ENCODE peak calls at places on chromosomes 4 and X, in eight cellular contexts. One of them, this sample, is unnamed.

GRCh38 chrX:139078342-139078741 is 366.8 kb upstream of the FGF13 start:
- DNase-seq in lower leg skin: no peak
- DNase-seq in COR-L47: no peak
- DNase-seq in NCI-H1417: no peak
- DNase-seq in non-pigmented ciliary epithelial cell: no peak
- DNase-seq in iris pigment epithelial cell: no peak
- DNase-seq in NCI-H1092: no peak
- DNase-seq in adrenal gland: no peak
- DNase-seq in this sample: no peak

GRCh38 chrX:69718102-69718501 is 102.2 kb downstream of the EDA start:
- DNase-seq in lower leg skin: no peak
- DNase-seq in COR-L47: no peak
- DNase-seq in NCI-H1417: no peak
- DNase-seq in non-pigmented ciliary epithelial cell: no peak
- DNase-seq in iris pigment epithelial cell: no peak
- DNase-seq in NCI-H1092: no peak
- DNase-seq in adrenal gland: no peak
- DNase-seq in this sample: no peak

GRCh38 chr4:26462874-26463273 is 27.4 kb downstream of the CCKAR start:
- DNase-seq in lower leg skin: no peak
- DNase-seq in COR-L47: no peak
- DNase-seq in NCI-H1417: no peak
- DNase-seq in non-pigmented ciliary epithelial cell: no peak
- DNase-seq in iris pigment epithelial cell: no peak
- DNase-seq in NCI-H1092: no peak
- DNase-seq in adrenal gland: no peak
- DNase-seq in this sample: no peak

GRCh38 chr4:52750819-52751348 is 341 bp downstream of the ERVMER34-1 start:
- DNase-seq in lower leg skin: peak
- DNase-seq in COR-L47: no peak
- DNase-seq in NCI-H1417: no peak
- DNase-seq in non-pigmented ciliary epithelial cell: no peak
- DNase-seq in iris pigment epithelial cell: peak
- DNase-seq in NCI-H1092: no peak
- DNase-seq in adrenal gland: no peak
- DNase-seq in this sample: no peak

GRCh38 chrX:19602866-19603620 is 87.7 kb upstream of the MAP3K15 start:
- DNase-seq in lower leg skin: no peak
- DNase-seq in COR-L47: no peak
- DNase-seq in NCI-H1417: no peak
- DNase-seq in non-pigmented ciliary epithelial cell: peak
- DNase-seq in iris pigment epithelial cell: peak
- DNase-seq in NCI-H1092: no peak
- DNase-seq in adrenal gland: peak
- DNase-seq in this sample: peak

GRCh38 chrX:129777218-129777768 is 2.5 kb upstream of the SASH3 start:
- DNase-seq in lower leg skin: no peak
- DNase-seq in COR-L47: no peak
- DNase-seq in NCI-H1417: no peak
- DNase-seq in non-pigmented ciliary epithelial cell: no peak
- DNase-seq in iris pigment epithelial cell: no peak
- DNase-seq in NCI-H1092: no peak
- DNase-seq in adrenal gland: peak
- DNase-seq in this sample: no peak

GRCh38 chr4:92104506-92104905 is 199.3 kb upstream of the GRID2 start:
- DNase-seq in lower leg skin: no peak
- DNase-seq in COR-L47: no peak
- DNase-seq in NCI-H1417: no peak
- DNase-seq in non-pigmented ciliary epithelial cell: no peak
- DNase-seq in iris pigment epithelial cell: no peak
- DNase-seq in NCI-H1092: no peak
- DNase-seq in adrenal gland: no peak
- DNase-seq in this sample: no peak

GRCh38 chr4:41505161-41505653 is 32.8 kb upstream of the LIMCH1 start:
- DNase-seq in lower leg skin: no peak
- DNase-seq in COR-L47: peak
- DNase-seq in NCI-H1417: peak
- DNase-seq in non-pigmented ciliary epithelial cell: no peak
- DNase-seq in iris pigment epithelial cell: peak
- DNase-seq in NCI-H1092: peak
- DNase-seq in adrenal gland: peak
- DNase-seq in this sample: peak

GRCh38 chrX:25941087-25941486 is 197.1 kb upstream of the MAGEB18 start:
- DNase-seq in lower leg skin: no peak
- DNase-seq in COR-L47: no peak
- DNase-seq in NCI-H1417: no peak
- DNase-seq in non-pigmented ciliary epithelial cell: no peak
- DNase-seq in iris pigment epithelial cell: peak
- DNase-seq in NCI-H1092: no peak
- DNase-seq in adrenal gland: no peak
- DNase-seq in this sample: no peak

GRCh38 chr4:168694669-168695068 is 197.8 kb downstream of the PALLD start:
- DNase-seq in lower leg skin: no peak
- DNase-seq in COR-L47: no peak
- DNase-seq in NCI-H1417: peak
- DNase-seq in non-pigmented ciliary epithelial cell: peak
- DNase-seq in iris pigment epithelial cell: peak
- DNase-seq in NCI-H1092: no peak
- DNase-seq in adrenal gland: no peak
- DNase-seq in this sample: peak

GRCh38 chr4:111628437-111628836 is 516.8 kb upstream of the FAM241A start:
- DNase-seq in lower leg skin: no peak
- DNase-seq in COR-L47: no peak
- DNase-seq in NCI-H1417: no peak
- DNase-seq in non-pigmented ciliary epithelial cell: peak
- DNase-seq in iris pigment epithelial cell: peak
- DNase-seq in NCI-H1092: no peak
- DNase-seq in adrenal gland: no peak
- DNase-seq in this sample: no peak

GRCh38 chr4:29240641-29241040 is 1479.5 kb upstream of the PCDH7 start:
- DNase-seq in lower leg skin: no peak
- DNase-seq in COR-L47: no peak
- DNase-seq in NCI-H1417: no peak
- DNase-seq in non-pigmented ciliary epithelial cell: no peak
- DNase-seq in iris pigment epithelial cell: no peak
- DNase-seq in NCI-H1092: no peak
- DNase-seq in adrenal gland: no peak
- DNase-seq in this sample: no peak

GRCh38 chrX:41022579-41022978 is 62.7 kb upstream of the USP9X start:
- DNase-seq in lower leg skin: no peak
- DNase-seq in COR-L47: no peak
- DNase-seq in NCI-H1417: no peak
- DNase-seq in non-pigmented ciliary epithelial cell: no peak
- DNase-seq in iris pigment epithelial cell: peak
- DNase-seq in NCI-H1092: no peak
- DNase-seq in adrenal gland: no peak
- DNase-seq in this sample: no peak

GRCh38 chr4:2172627-2173231 is 69.2 kb downstream of the HAUS3 start:
- DNase-seq in lower leg skin: no peak
- DNase-seq in COR-L47: no peak
- DNase-seq in NCI-H1417: no peak
- DNase-seq in non-pigmented ciliary epithelial cell: no peak
- DNase-seq in iris pigment epithelial cell: no peak
- DNase-seq in NCI-H1092: no peak
- DNase-seq in adrenal gland: no peak
- DNase-seq in this sample: no peak

GRCh38 chr4:4334798-4335520 is 44.9 kb downstream of the ZBTB49 start:
- DNase-seq in lower leg skin: no peak
- DNase-seq in COR-L47: peak
- DNase-seq in NCI-H1417: peak
- DNase-seq in non-pigmented ciliary epithelial cell: no peak
- DNase-seq in iris pigment epithelial cell: peak
- DNase-seq in NCI-H1092: peak
- DNase-seq in adrenal gland: peak
- DNase-seq in this sample: peak

GRCh38 chr4:179582164-179582563 is 2139.9 kb upstream of the AGA start:
- DNase-seq in lower leg skin: no peak
- DNase-seq in COR-L47: no peak
- DNase-seq in NCI-H1417: no peak
- DNase-seq in non-pigmented ciliary epithelial cell: no peak
- DNase-seq in iris pigment epithelial cell: no peak
- DNase-seq in NCI-H1092: no peak
- DNase-seq in adrenal gland: no peak
- DNase-seq in this sample: no peak

GRCh38 chr4:104732766-104733165 is 238.1 kb upstream of the CXXC4 start:
- DNase-seq in lower leg skin: no peak
- DNase-seq in COR-L47: no peak
- DNase-seq in NCI-H1417: no peak
- DNase-seq in non-pigmented ciliary epithelial cell: no peak
- DNase-seq in iris pigment epithelial cell: no peak
- DNase-seq in NCI-H1092: no peak
- DNase-seq in adrenal gland: no peak
- DNase-seq in this sample: no peak

GRCh38 chr4:121711263-121712000 is 14.7 kb upstream of the ANXA5 start:
- DNase-seq in lower leg skin: peak
- DNase-seq in COR-L47: no peak
- DNase-seq in NCI-H1417: no peak
- DNase-seq in non-pigmented ciliary epithelial cell: peak
- DNase-seq in iris pigment epithelial cell: peak
- DNase-seq in NCI-H1092: no peak
- DNase-seq in adrenal gland: peak
- DNase-seq in this sample: peak

GRCh38 chr4:39470402-39470801 is 11.5 kb downstream of the LIAS start:
- DNase-seq in lower leg skin: no peak
- DNase-seq in COR-L47: no peak
- DNase-seq in NCI-H1417: no peak
- DNase-seq in non-pigmented ciliary epithelial cell: no peak
- DNase-seq in iris pigment epithelial cell: no peak
- DNase-seq in NCI-H1092: no peak
- DNase-seq in adrenal gland: no peak
- DNase-seq in this sample: no peak

GRCh38 chr4:176742211-176742610 is 50.5 kb downstream of the VEGFC start:
- DNase-seq in lower leg skin: no peak
- DNase-seq in COR-L47: no peak
- DNase-seq in NCI-H1417: no peak
- DNase-seq in non-pigmented ciliary epithelial cell: no peak
- DNase-seq in iris pigment epithelial cell: no peak
- DNase-seq in NCI-H1092: no peak
- DNase-seq in adrenal gland: no peak
- DNase-seq in this sample: no peak